ENCODE peak calls at places on chromosome 11, in nine cellular contexts. Y is Karpas-422; W is psoas muscle; Z is aorta; V is thoracic aorta; M is naive thymus-derived CD4-positive, alpha-beta T cell; D is GM23338; B is body of pancreas; P is iPS DF 6.9. I is an unnamed sample. For H3K27me3 and H3K36me3, the result is how much of the 10 kb centered on the place peaks cover.

GRCh38 chr11:40797981-40798380 is 661.5 kb downstream of the LRRC4C start:
- DNase-seq in W (no peak), Y (no peak), D (no peak), M (no peak), B (no peak), V (no peak), Z (no peak), P (no peak), I (no peak)

GRCh38 chr11:116696381-116696941 is 76.3 kb downstream of the BUD13 start:
- DNase-seq in V (no peak), P (no peak), W (no peak), D (no peak), B (peak), Z (peak), M (peak), Y (no peak), I (no peak)

GRCh38 chr11:69662806-69663205 is 12.3 kb downstream of the LTO1 start:
- DNase-seq in B (no peak), M (no peak), V (no peak), P (no peak), Y (no peak), W (peak), D (no peak), Z (peak), I (no peak)

GRCh38 chr11:81278986-81279385 is 1454.7 kb downstream of the FAM181B start:
- DNase-seq in W (no peak), D (no peak), Y (no peak), P (no peak), Z (no peak), M (no peak), B (no peak), V (no peak), I (no peak)

GRCh38 chr11:119206512-119207299 is 567 bp downstream of the CBL start:
- DNase-seq in Z (peak), M (peak), D (peak), Y (peak), W (peak), V (peak), B (peak), P (no peak), I (no peak)

GRCh38 chr11:70251583-70252285 is 18.8 kb upstream of the PPFIA1 start:
- DNase-seq in W (peak), V (no peak), Z (peak), M (no peak), Y (no peak), D (peak), B (no peak), P (no peak), I (no peak)

GRCh38 chr11:120259241-120259640 is 19.3 kb downstream of the POU2F3 start:
- DNase-seq in P (no peak), V (no peak), W (no peak), M (no peak), Y (no peak), B (no peak), Z (no peak), D (no peak), I (no peak)

GRCh38 chr11:107710301-107710700 is 1.6 kb downstream of the SLN start:
- DNase-seq in V (no peak), B (no peak), W (no peak), D (no peak), P (no peak), M (no peak), Z (no peak), Y (no peak), I (no peak)

GRCh38 chr11:13772223-13773046 is 104.0 kb downstream of the FAR1 start:
- DNase-seq in Z (no peak), W (no peak), Y (peak), M (no peak), D (peak), B (peak), V (no peak), P (peak), I (no peak)

GRCh38 chr11:104625246-104625645 is 273.0 kb downstream of the CASP12 start:
- DNase-seq in V (no peak), D (no peak), Y (no peak), P (no peak), M (no peak), W (no peak), B (no peak), Z (no peak), I (no peak)

GRCh38 chr11:76456571-76456970 is 11.8 kb downstream of the EMSY start:
- DNase-seq in M (no peak), P (no peak), D (peak), B (no peak), W (no peak), V (no peak), Z (no peak), Y (no peak), I (no peak)

GRCh38 chr11:87405356-87405755 is 367.6 kb downstream of the TMEM135 start:
- DNase-seq in B (no peak), D (no peak), Y (no peak), P (no peak), W (no peak), M (no peak), V (no peak), Z (no peak), I (no peak)

GRCh38 chr11:126415669-126416420 is 60.4 kb downstream of the ST3GAL4 start:
- DNase-seq in M (no peak), V (no peak), B (peak), D (no peak), W (peak), P (no peak), Y (no peak), Z (no peak), I (no peak)

GRCh38 chr11:64298966-64299846 is 952 bp upstream of the CATSPERZ start:
- DNase-seq in P (no peak), B (peak), V (no peak), M (no peak), D (peak), Z (peak), Y (no peak), W (peak), I (no peak)

GRCh38 chr11:92314499-92314898 is 89.9 kb downstream of the FAT3 start:
- DNase-seq in P (no peak), Z (no peak), W (no peak), M (no peak), V (no peak), D (no peak), B (no peak), Y (no peak), I (no peak)

GRCh38 chr11:134333951-134334350 is 2.2 kb downstream of the GLB1L2 start:
- DNase-seq in Z (no peak), P (no peak), D (no peak), W (no peak), Y (no peak), V (no peak), M (no peak), B (no peak), I (no peak)

GRCh38 chr11:27427183-27427980 is 45.2 kb downstream of the LGR4 start:
- DNase-seq in P (no peak), M (no peak), W (no peak), D (peak), Y (no peak), V (no peak), B (peak), Z (no peak), I (no peak)

GRCh38 chr11:12112731-12113130 is 2.3 kb downstream of the MICAL2 start:
- DNase-seq in D (no peak), B (no peak), M (no peak), V (no peak), Z (no peak), P (no peak), W (no peak), Y (no peak), I (no peak)
- H3K4me3 ChIP-seq in D (no peak), B (no peak), M (no peak), V (peak), Z (peak), P (no peak), W (no peak), Y (no peak), I (no peak)

GRCh38 chr11:60059052-60059451 is 2.6 kb downstream of the MS4A3 start:
- DNase-seq in Y (no peak), M (no peak), P (no peak), D (no peak), B (no peak), Z (no peak), V (no peak), W (no peak), I (no peak)
- H3K27me3 ChIP-seq in Y (under half), M (under half), P (under half), D (under half), B (under half), Z (under half), V (under half), W (under half), I (under half)

GRCh38 chr11:130911306-130911705 is 5.0 kb downstream of the SNX19 start:
- DNase-seq in B (no peak), Z (no peak), P (no peak), W (no peak), D (peak), Y (no peak), V (no peak), M (no peak), I (no peak)
- H3K36me3 ChIP-seq in B (under half), Z (under half), P (under half), W (under half), D (under half), Y (under half), V (under half), M (under half), I (under half)

GRCh38 chr11:14892036-14892556 is at the start of gene CYP2R1:
- DNase-seq in M (peak), D (peak), W (peak), B (peak), Z (peak), P (peak), V (peak), Y (peak), I (peak)
- H3K4me3 ChIP-seq in M (peak), D (peak), W (peak), B (peak), Z (peak), P (peak), V (peak), Y (peak), I (peak)

I was measured in CD8-positive, alpha-beta T cell.